ENCODE peak calls at places on chromosome 20, in five cellular contexts. One of them, this sample, is unnamed.

GRCh38 chr20:25025986-25026605 is 31.8 kb downstream of the ACSS1 start:
- DNase-seq in brain microvascular endothelial cell: no peak
- DNase-seq in HTR-8/SVneo: no peak
- DNase-seq in LoVo: no peak
- DNase-seq in T47D: no peak
- DNase-seq in this sample: no peak

GRCh38 chr20:47317127-47317895 is 39.2 kb downstream of the ZMYND8 start:
- DNase-seq in brain microvascular endothelial cell: peak
- DNase-seq in LoVo: peak
- DNase-seq in HTR-8/SVneo: peak
- DNase-seq in T47D: no peak
- DNase-seq in this sample: peak

GRCh38 chr20:38633577-38634093 is 32.0 kb downstream of the ARHGAP40 start:
- DNase-seq in HTR-8/SVneo: peak
- DNase-seq in LoVo: peak
- DNase-seq in T47D: peak
- DNase-seq in brain microvascular endothelial cell: peak
- DNase-seq in this sample: peak

GRCh38 chr20:1469925-1470571 is 3.4 kb upstream of the NSFL1C start:
- DNase-seq in brain microvascular endothelial cell: peak
- DNase-seq in T47D: peak
- DNase-seq in LoVo: peak
- DNase-seq in HTR-8/SVneo: peak
- DNase-seq in this sample: peak

GRCh38 chr20:59004493-59004762 is 2.6 kb downstream of the CTSZ start:
- DNase-seq in brain microvascular endothelial cell: no peak
- DNase-seq in HTR-8/SVneo: no peak
- DNase-seq in LoVo: no peak
- DNase-seq in T47D: no peak
- DNase-seq in this sample: no peak

GRCh38 chr20:278607-279571 is 11.7 kb downstream of the C20orf96 start:
- DNase-seq in T47D: no peak
- DNase-seq in LoVo: no peak
- DNase-seq in HTR-8/SVneo: no peak
- DNase-seq in brain microvascular endothelial cell: no peak
- DNase-seq in this sample: no peak

GRCh38 chr20:34250005-34250404 is 8.8 kb downstream of the ASIP start:
- DNase-seq in LoVo: no peak
- DNase-seq in T47D: no peak
- DNase-seq in HTR-8/SVneo: no peak
- DNase-seq in brain microvascular endothelial cell: no peak
- DNase-seq in this sample: no peak

GRCh38 chr20:17875106-17875980 is 93.3 kb downstream of the SNX5 start:
- DNase-seq in HTR-8/SVneo: no peak
- DNase-seq in LoVo: peak
- DNase-seq in T47D: peak
- DNase-seq in brain microvascular endothelial cell: no peak
- DNase-seq in this sample: peak

GRCh38 chr20:40279390-40279789 is 409.6 kb downstream of the MAFB start:
- DNase-seq in LoVo: no peak
- DNase-seq in T47D: no peak
- DNase-seq in brain microvascular endothelial cell: peak
- DNase-seq in HTR-8/SVneo: no peak
- DNase-seq in this sample: peak